ENCODE peak calls at places on chromosomes 11 and 22, in four cellular contexts. D, U, F and Y are unnamed samples.

GRCh38 chr11:44709966-44710365 is 16.8 kb upstream of the TSPAN18 start:
- DNase-seq in D (no peak), U (no peak), F (no peak), Y (no peak)

GRCh38 chr11:132448334-132448995 is 1078.0 kb downstream of the NTM start:
- DNase-seq in D (no peak), U (no peak), F (no peak), Y (no peak)

GRCh38 chr11:127056338-127056971 is 55.9 kb upstream of the KIRREL3 start:
- DNase-seq in D (no peak), U (no peak), F (no peak), Y (peak)

GRCh38 chr11:61889831-61890230 is 1.5 kb downstream of the FADS3 start:
- DNase-seq in D (no peak), U (no peak), F (no peak), Y (no peak)

GRCh38 chr22:29700949-29701927 is 18.6 kb upstream of the CABP7 start:
- DNase-seq in D (peak), U (peak), F (no peak), Y (peak)

GRCh38 chr11:32100495-32100894 is 9.6 kb downstream of the RCN1 start:
- DNase-seq in D (no peak), U (no peak), F (no peak), Y (no peak)

GRCh38 chr11:130894322-130895025 is 21.8 kb downstream of the SNX19 start:
- DNase-seq in D (peak), U (peak), F (peak), Y (peak)

GRCh38 chr22:43844560-43845545 is 17.5 kb downstream of the SULT4A1 start:
- DNase-seq in D (no peak), U (no peak), F (no peak), Y (no peak)

GRCh38 chr22:44587004-44587793 is 89.2 kb upstream of the RTL6 start:
- DNase-seq in D (no peak), U (no peak), F (no peak), Y (no peak)

GRCh38 chr11:36210529-36210928 is 78.7 kb downstream of the COMMD9 start:
- DNase-seq in D (no peak), U (no peak), F (no peak), Y (no peak)

GRCh38 chr22:44181033-44181911 is 547 bp downstream of the PARVG start:
- DNase-seq in D (no peak), U (no peak), F (no peak), Y (no peak)

GRCh38 chr11:66288138-66288865 is 641 bp downstream of the YIF1A start:
- DNase-seq in D (peak), U (no peak), F (no peak), Y (no peak)

GRCh38 chr11:125517116-125517804 is 21.2 kb upstream of the FEZ1 start:
- DNase-seq in D (no peak), U (no peak), F (no peak), Y (peak)

GRCh38 chr11:46127150-46127638 is 5.9 kb upstream of the PHF21A start:
- DNase-seq in D (peak), U (peak), F (no peak), Y (peak)

GRCh38 chr11:83063073-83063754 is 8.5 kb downstream of the RAB30 start:
- DNase-seq in D (no peak), U (peak), F (peak), Y (no peak)

GRCh38 chr11:120781486-120782120 is 242.3 kb upstream of the TBCEL start:
- DNase-seq in D (no peak), U (no peak), F (no peak), Y (no peak)

GRCh38 chr11:120780239-120780638 is 243.7 kb upstream of the TBCEL start:
- DNase-seq in D (no peak), U (no peak), F (no peak), Y (no peak)

GRCh38 chr11:120786206-120786735 is 237.6 kb upstream of the TBCEL start:
- DNase-seq in D (no peak), U (no peak), F (no peak), Y (no peak)

GRCh38 chr11:120785576-120785975 is 238.3 kb upstream of the TBCEL start:
- DNase-seq in D (no peak), U (no peak), F (no peak), Y (no peak)

GRCh38 chr11:120784566-120785251 is 239.2 kb upstream of the TBCEL start:
- DNase-seq in D (no peak), U (no peak), F (no peak), Y (no peak)
- TF ChIP-seq KDM1A in D (no peak), U (no peak), F (no peak), Y (no peak)

DNA sequence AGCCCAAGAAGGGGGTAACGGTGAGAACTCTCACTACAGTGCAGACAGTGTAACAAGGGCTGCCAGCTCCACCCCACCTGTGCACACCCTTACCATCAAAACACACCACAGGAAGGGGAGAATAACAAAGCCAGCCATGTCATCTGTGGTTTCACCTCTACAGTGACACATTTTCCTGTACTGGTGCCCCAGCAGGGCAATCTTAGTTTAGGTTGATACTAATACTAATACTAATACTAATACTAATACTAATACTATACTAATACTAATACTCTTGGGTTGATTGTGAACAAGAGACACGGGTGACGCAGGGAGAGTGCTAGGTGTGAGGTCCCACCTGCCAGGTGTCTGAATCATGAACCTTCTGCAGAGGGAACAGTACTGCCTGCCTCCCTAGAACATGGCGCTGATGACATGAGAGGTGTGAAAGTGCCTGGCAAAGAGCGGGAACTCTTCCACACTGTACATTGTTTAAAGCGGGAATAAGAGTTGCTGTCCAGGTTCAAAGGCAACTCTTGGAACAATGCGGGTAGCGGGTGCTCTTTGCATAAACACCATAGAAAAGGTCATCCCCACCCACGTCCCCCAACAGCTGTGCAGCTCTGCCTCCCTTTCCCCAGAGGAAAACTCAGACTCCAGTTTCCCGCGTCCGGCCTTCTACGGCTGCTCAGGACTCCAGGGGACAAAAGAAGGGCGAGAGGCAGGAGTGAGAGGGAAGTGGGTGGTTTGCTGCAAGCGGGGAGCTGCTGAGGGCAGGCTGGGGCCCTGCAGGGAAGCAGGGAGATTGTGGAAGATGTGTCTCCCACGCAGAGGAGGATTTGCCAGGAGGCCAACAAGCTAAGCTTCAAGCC is 25.0 kb upstream of the TMPRSS4 start:
- DNase-seq in D (no peak), U (no peak), F (peak), Y (no peak)
- TF ChIP-seq CHD4 in D (no peak), U (no peak), F (no peak), Y (no peak)

DNA sequence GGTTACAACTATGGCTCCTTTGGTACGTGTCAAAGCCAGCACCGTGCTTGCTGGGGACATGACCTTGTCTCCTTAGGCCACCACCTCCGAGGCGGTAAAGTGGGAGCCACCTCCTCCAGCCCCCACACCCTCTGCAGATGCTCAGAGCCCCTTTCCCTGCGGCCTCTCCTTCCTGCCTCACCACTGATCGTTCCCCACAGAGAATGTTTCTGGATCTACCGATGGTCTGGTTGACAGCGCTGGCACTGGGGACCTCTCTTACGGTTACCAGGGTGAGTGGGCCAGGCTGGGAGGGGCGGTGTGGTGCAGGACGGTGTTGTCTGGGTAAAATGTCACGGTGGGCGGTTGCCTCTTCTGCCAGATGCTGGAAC is 8.9 kb downstream of the SIDT2 start:
- DNase-seq in D (no peak), U (no peak), F (no peak), Y (no peak)
- TF ChIP-seq KDM1A in D (no peak), U (no peak), F (no peak), Y (no peak)

DNA sequence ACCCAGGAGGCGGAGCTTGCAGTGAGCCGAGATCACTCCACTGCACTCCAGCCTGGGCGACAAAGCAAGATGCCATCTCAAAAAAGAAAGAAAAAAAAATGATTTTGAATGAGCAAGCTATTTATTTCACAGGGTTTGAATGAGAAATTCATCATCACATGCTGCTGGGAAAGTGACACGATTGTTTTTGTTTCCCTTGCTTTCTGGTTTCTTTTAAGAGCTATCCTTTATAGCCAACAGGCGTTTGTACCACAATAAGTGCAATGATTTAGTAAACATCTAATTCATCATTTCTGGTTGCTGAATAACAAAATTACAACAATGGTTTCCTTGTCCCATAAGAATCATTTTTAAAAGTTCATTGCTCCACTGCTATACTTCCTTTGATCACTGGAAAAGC is 129.9 kb downstream of the GUCY1A2 start:
- DNase-seq in D (no peak), U (no peak), F (no peak), Y (no peak)
- TF ChIP-seq CHD4 in D (no peak), U (no peak), F (no peak), Y (no peak)

GRCh38 chr11:7571640-7572000 is 57.8 kb downstream of the PPFIBP2 start:
- DNase-seq in D (peak), U (peak), F (no peak), Y (peak)

GRCh38 chr11:7572001-7572712 is 58.4 kb downstream of the PPFIBP2 start:
- DNase-seq in D (peak), U (peak), F (no peak), Y (no peak)

GRCh38 chr11:7570938-7571337 is 57.1 kb downstream of the PPFIBP2 start:
- DNase-seq in D (no peak), U (no peak), F (no peak), Y (no peak)

GRCh38 chr11:7573193-7573557 is 59.4 kb downstream of the PPFIBP2 start:
- DNase-seq in D (no peak), U (no peak), F (no peak), Y (no peak)

DNA sequence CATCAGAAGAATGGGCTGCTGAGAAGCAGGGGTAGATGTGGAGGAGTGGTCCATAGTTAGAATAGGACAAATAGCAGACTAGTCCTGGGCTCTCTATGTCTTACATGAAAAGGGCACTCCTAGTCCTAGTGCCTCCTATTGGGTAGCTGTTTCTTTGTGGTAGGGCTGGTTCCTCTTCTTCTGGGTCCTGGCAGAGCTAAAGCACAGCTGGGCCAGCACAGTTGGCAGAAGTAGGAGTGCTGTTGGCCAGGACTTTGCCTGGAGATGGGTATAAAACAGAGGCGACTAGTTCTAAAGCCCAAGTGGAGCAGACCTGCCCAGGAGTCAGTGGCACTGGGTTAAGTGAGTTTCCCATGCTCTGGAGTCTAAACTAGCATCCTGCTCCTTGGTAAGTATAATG is 55.2 kb downstream of the PPFIBP2 start:
- DNase-seq in D (no peak), U (no peak), F (no peak), Y (no peak)
- TF ChIP-seq KDM1A in D (no peak), U (no peak), F (no peak), Y (no peak)

DNA sequence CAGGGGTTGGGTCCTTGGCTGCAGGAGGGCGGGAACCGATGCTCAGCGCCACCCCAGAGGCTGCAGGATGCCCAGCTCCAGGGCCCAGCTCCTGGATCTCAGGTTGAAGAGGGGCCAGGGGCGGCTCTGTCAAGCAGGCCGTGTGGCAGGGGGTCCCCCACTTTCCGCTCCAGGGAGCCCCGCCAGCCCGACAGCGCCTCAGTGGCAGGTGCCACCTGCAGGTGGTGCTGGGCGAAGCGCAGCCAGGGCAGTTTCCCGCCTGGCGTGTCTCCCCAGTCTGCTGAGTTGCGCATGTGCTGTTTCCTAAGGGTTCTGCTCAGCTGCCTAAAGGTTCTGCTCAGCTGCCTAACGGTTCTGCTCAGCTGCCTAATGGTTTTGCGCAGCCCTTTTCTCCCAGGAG is 442.1 kb downstream of the POTEH start:
- DNase-seq in D (no peak), U (no peak), F (no peak), Y (no peak)
- TF ChIP-seq CHD4 in D (no peak), U (no peak), F (no peak), Y (no peak)

GRCh38 chr22:38317995-38318715 is 922 bp upstream of the CSNK1E start:
- DNase-seq in D (peak), U (peak), F (no peak), Y (peak)

GRCh38 chr22:38316340-38317236 is 645 bp downstream of the CSNK1E start:
- DNase-seq in D (no peak), U (no peak), F (no peak), Y (peak)

GRCh38 chr22:38318792-38319773 is 1.9 kb upstream of the CSNK1E start:
- DNase-seq in D (peak), U (no peak), F (no peak), Y (no peak)

GRCh38 chr22:38315801-38316339 is 1.4 kb downstream of the CSNK1E start:
- DNase-seq in D (no peak), U (no peak), F (no peak), Y (no peak)

DNA sequence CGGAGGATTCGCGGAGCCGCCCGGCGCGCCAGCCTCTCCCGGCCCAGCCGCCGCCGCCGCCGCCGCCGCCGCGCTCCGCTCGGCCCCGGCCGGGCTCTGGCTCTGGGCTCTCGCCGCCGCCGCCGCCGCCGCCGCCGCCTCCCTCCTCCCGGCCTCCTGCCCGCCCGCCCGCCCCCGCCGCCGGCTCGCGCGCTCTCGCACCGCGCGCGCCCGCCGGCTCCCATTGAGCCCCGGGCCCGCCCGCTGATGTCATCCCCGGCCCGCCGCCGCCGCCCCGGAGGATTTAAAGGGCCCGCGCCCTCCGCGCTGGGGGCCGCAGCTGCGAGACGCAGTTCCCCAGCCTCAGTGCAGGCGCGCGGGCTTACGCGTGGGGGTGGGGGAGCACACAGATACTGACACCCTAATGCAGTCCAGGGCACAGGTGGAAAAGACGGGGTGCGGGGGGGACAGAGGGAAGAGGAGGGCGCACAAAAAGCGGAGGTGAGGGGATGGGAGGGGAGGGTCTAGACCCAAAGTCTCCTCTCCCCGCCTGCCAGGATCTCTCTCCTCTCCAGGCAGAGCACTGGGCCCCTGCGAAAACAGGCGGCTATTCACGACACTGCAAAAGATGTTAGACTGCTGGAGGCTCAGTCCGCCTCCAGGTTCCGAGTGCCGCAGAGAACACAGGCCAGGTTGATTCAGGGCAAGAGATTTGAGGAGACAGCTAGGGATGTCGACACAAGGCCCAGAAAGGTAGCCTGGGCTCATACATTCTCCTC is at the start of gene CSNK1E:
- DNase-seq in D (no peak), U (peak), F (no peak), Y (peak)
- TF ChIP-seq KDM1A in D (peak), U (no peak), F (no peak), Y (no peak)